ENCODE peak calls at places on chromosomes 6 and 20, in ten cellular contexts. One of them, this sample, is unnamed. For H3K4me1 and H3K36me3, the result is how much of the 10 kb centered on the place peaks cover.

GRCh38 chr6:137901454-137901853 is 34.4 kb downstream of the TNFAIP3 start:
- DNase-seq in neural progenitor cell: no peak
- DNase-seq in GM23338: no peak
- DNase-seq in neuronal stem cell: no peak
- DNase-seq in lower lobe of right lung: no peak
- DNase-seq in tibial nerve: no peak
- DNase-seq in cardiac muscle cell: no peak
- DNase-seq in SJCRH30: no peak
- DNase-seq in heart left ventricle: no peak
- DNase-seq in psoas muscle: no peak
- DNase-seq in this sample: no peak

GRCh38 chr6:137733353-137733746 is 133.7 kb upstream of the TNFAIP3 start:
- DNase-seq in neural progenitor cell: no peak
- DNase-seq in GM23338: no peak
- DNase-seq in neuronal stem cell: no peak
- DNase-seq in lower lobe of right lung: no peak
- DNase-seq in tibial nerve: no peak
- DNase-seq in cardiac muscle cell: no peak
- DNase-seq in SJCRH30: no peak
- DNase-seq in heart left ventricle: no peak
- DNase-seq in psoas muscle: no peak
- DNase-seq in this sample: no peak

GRCh38 chr6:149364558-149364957 is 35.5 kb upstream of the SUMO4 start:
- DNase-seq in neural progenitor cell: no peak
- DNase-seq in GM23338: no peak
- DNase-seq in neuronal stem cell: no peak
- DNase-seq in lower lobe of right lung: no peak
- DNase-seq in tibial nerve: no peak
- DNase-seq in cardiac muscle cell: peak
- DNase-seq in SJCRH30: no peak
- DNase-seq in heart left ventricle: no peak
- DNase-seq in psoas muscle: no peak
- DNase-seq in this sample: no peak

GRCh38 chr6:87102296-87102695 is 7.4 kb upstream of the CGA start:
- DNase-seq in neural progenitor cell: no peak
- DNase-seq in GM23338: no peak
- DNase-seq in neuronal stem cell: no peak
- DNase-seq in lower lobe of right lung: no peak
- DNase-seq in tibial nerve: no peak
- DNase-seq in cardiac muscle cell: no peak
- DNase-seq in SJCRH30: no peak
- DNase-seq in heart left ventricle: no peak
- DNase-seq in psoas muscle: no peak
- DNase-seq in this sample: no peak

GRCh38 chr6:48213076-48213788 is 102.2 kb upstream of the PTCHD4 start:
- DNase-seq in neural progenitor cell: no peak
- DNase-seq in GM23338: no peak
- DNase-seq in neuronal stem cell: no peak
- DNase-seq in lower lobe of right lung: no peak
- DNase-seq in tibial nerve: no peak
- DNase-seq in cardiac muscle cell: no peak
- DNase-seq in SJCRH30: no peak
- DNase-seq in heart left ventricle: no peak
- DNase-seq in psoas muscle: no peak
- DNase-seq in this sample: no peak

GRCh38 chr6:3455121-3455489 is 1.7 kb downstream of the SLC22A23 start:
- DNase-seq in neural progenitor cell: no peak
- DNase-seq in GM23338: no peak
- DNase-seq in neuronal stem cell: no peak
- DNase-seq in lower lobe of right lung: no peak
- DNase-seq in tibial nerve: no peak
- DNase-seq in cardiac muscle cell: no peak
- DNase-seq in SJCRH30: no peak
- DNase-seq in heart left ventricle: no peak
- DNase-seq in psoas muscle: no peak
- DNase-seq in this sample: no peak

GRCh38 chr20:57025261-57025660 is 241.2 kb downstream of the BMP7 start:
- DNase-seq in neural progenitor cell: no peak
- DNase-seq in GM23338: no peak
- DNase-seq in neuronal stem cell: no peak
- DNase-seq in lower lobe of right lung: no peak
- DNase-seq in tibial nerve: no peak
- DNase-seq in cardiac muscle cell: no peak
- DNase-seq in SJCRH30: no peak
- DNase-seq in heart left ventricle: no peak
- DNase-seq in psoas muscle: no peak
- DNase-seq in this sample: no peak

GRCh38 chr6:145743325-145743724 is 8.0 kb upstream of the EPM2A start:
- DNase-seq in neural progenitor cell: no peak
- DNase-seq in GM23338: no peak
- DNase-seq in neuronal stem cell: no peak
- DNase-seq in lower lobe of right lung: no peak
- DNase-seq in tibial nerve: no peak
- DNase-seq in cardiac muscle cell: no peak
- DNase-seq in SJCRH30: no peak
- DNase-seq in heart left ventricle: no peak
- DNase-seq in psoas muscle: no peak
- DNase-seq in this sample: no peak

GRCh38 chr6:41546475-41546865 is 289 bp downstream of the FOXP4 start:
- DNase-seq in neural progenitor cell: no peak
- DNase-seq in GM23338: peak
- DNase-seq in neuronal stem cell: no peak
- DNase-seq in lower lobe of right lung: no peak
- DNase-seq in tibial nerve: no peak
- DNase-seq in cardiac muscle cell: no peak
- DNase-seq in SJCRH30: no peak
- DNase-seq in heart left ventricle: no peak
- DNase-seq in psoas muscle: no peak
- DNase-seq in this sample: no peak

GRCh38 chr20:6122111-6122872 is 538 bp downstream of the FERMT1 start:
- DNase-seq in neural progenitor cell: peak
- DNase-seq in GM23338: peak
- DNase-seq in neuronal stem cell: no peak
- DNase-seq in lower lobe of right lung: no peak
- DNase-seq in tibial nerve: no peak
- DNase-seq in cardiac muscle cell: peak
- DNase-seq in SJCRH30: no peak
- DNase-seq in heart left ventricle: no peak
- DNase-seq in psoas muscle: no peak
- DNase-seq in this sample: no peak

GRCh38 chr6:39855356-39855995 is 63.3 kb downstream of the DAAM2 start:
- DNase-seq in neural progenitor cell: no peak
- DNase-seq in GM23338: no peak
- DNase-seq in neuronal stem cell: no peak
- DNase-seq in lower lobe of right lung: no peak
- DNase-seq in tibial nerve: no peak
- DNase-seq in cardiac muscle cell: no peak
- DNase-seq in SJCRH30: no peak
- DNase-seq in heart left ventricle: no peak
- DNase-seq in psoas muscle: no peak
- DNase-seq in this sample: no peak

GRCh38 chr6:149680490-149680889 is 32.0 kb upstream of the KATNA1 start:
- DNase-seq in neural progenitor cell: no peak
- DNase-seq in GM23338: no peak
- DNase-seq in neuronal stem cell: no peak
- DNase-seq in lower lobe of right lung: no peak
- DNase-seq in tibial nerve: no peak
- DNase-seq in cardiac muscle cell: no peak
- DNase-seq in SJCRH30: no peak
- DNase-seq in heart left ventricle: no peak
- DNase-seq in psoas muscle: no peak
- DNase-seq in this sample: no peak

GRCh38 chr20:48716086-48716485 is 111.7 kb downstream of the PREX1 start:
- DNase-seq in neural progenitor cell: no peak
- DNase-seq in GM23338: no peak
- DNase-seq in neuronal stem cell: no peak
- DNase-seq in lower lobe of right lung: no peak
- DNase-seq in tibial nerve: no peak
- DNase-seq in cardiac muscle cell: no peak
- DNase-seq in SJCRH30: no peak
- DNase-seq in heart left ventricle: no peak
- DNase-seq in psoas muscle: no peak
- DNase-seq in this sample: no peak

GRCh38 chr6:7216941-7217621 is 95.9 kb downstream of the SSR1 start:
- DNase-seq in neural progenitor cell: peak
- DNase-seq in GM23338: peak
- DNase-seq in neuronal stem cell: peak
- DNase-seq in lower lobe of right lung: peak
- DNase-seq in tibial nerve: no peak
- DNase-seq in cardiac muscle cell: no peak
- DNase-seq in SJCRH30: peak
- DNase-seq in heart left ventricle: no peak
- DNase-seq in psoas muscle: peak
- DNase-seq in this sample: no peak

GRCh38 chr20:36786663-36787062 is 13.1 kb upstream of the DSN1 start:
- DNase-seq in neural progenitor cell: no peak
- DNase-seq in GM23338: no peak
- DNase-seq in neuronal stem cell: no peak
- DNase-seq in lower lobe of right lung: no peak
- DNase-seq in tibial nerve: no peak
- DNase-seq in cardiac muscle cell: no peak
- DNase-seq in SJCRH30: no peak
- DNase-seq in heart left ventricle: no peak
- DNase-seq in psoas muscle: no peak
- DNase-seq in this sample: no peak

GRCh38 chr6:136582702-136583471 is 32.7 kb upstream of the MAP7 start:
- DNase-seq in neural progenitor cell: no peak
- DNase-seq in GM23338: peak
- DNase-seq in neuronal stem cell: no peak
- DNase-seq in lower lobe of right lung: no peak
- DNase-seq in tibial nerve: no peak
- DNase-seq in cardiac muscle cell: peak
- DNase-seq in SJCRH30: no peak
- DNase-seq in heart left ventricle: no peak
- DNase-seq in psoas muscle: no peak
- DNase-seq in this sample: no peak

GRCh38 chr6:132867055-132867454 is 52.7 kb downstream of the RPS12 start:
- DNase-seq in neural progenitor cell: peak
- DNase-seq in GM23338: peak
- DNase-seq in neuronal stem cell: no peak
- DNase-seq in lower lobe of right lung: no peak
- DNase-seq in tibial nerve: no peak
- DNase-seq in cardiac muscle cell: peak
- DNase-seq in SJCRH30: no peak
- DNase-seq in heart left ventricle: no peak
- DNase-seq in psoas muscle: no peak
- DNase-seq in this sample: no peak

GRCh38 chr6:166257911-166258318 is 50.3 kb downstream of the PRR18 start:
- DNase-seq in neural progenitor cell: no peak
- DNase-seq in GM23338: no peak
- DNase-seq in neuronal stem cell: no peak
- DNase-seq in lower lobe of right lung: no peak
- DNase-seq in tibial nerve: no peak
- DNase-seq in cardiac muscle cell: no peak
- DNase-seq in SJCRH30: no peak
- DNase-seq in heart left ventricle: no peak
- DNase-seq in psoas muscle: no peak
- DNase-seq in this sample: no peak

GRCh38 chr6:138493413-138493812 is 5.9 kb downstream of the NHSL1 start:
- DNase-seq in neural progenitor cell: peak
- DNase-seq in GM23338: peak
- DNase-seq in neuronal stem cell: no peak
- DNase-seq in lower lobe of right lung: no peak
- DNase-seq in tibial nerve: no peak
- DNase-seq in cardiac muscle cell: peak
- DNase-seq in SJCRH30: no peak
- DNase-seq in heart left ventricle: no peak
- DNase-seq in psoas muscle: no peak
- DNase-seq in this sample: no peak

GRCh38 chr20:3763691-3764601 is 3.6 kb downstream of the ADISSP start:
- DNase-seq in neural progenitor cell: no peak
- DNase-seq in GM23338: no peak
- DNase-seq in neuronal stem cell: no peak
- DNase-seq in lower lobe of right lung: peak
- DNase-seq in tibial nerve: no peak
- DNase-seq in cardiac muscle cell: no peak
- DNase-seq in SJCRH30: no peak
- DNase-seq in heart left ventricle: peak
- DNase-seq in psoas muscle: no peak
- DNase-seq in this sample: no peak
- H3K4me1 ChIP-seq in neural progenitor cell: under half
- H3K4me1 ChIP-seq in GM23338: under half
- H3K4me1 ChIP-seq in neuronal stem cell: under half
- H3K4me1 ChIP-seq in lower lobe of right lung: under half
- H3K4me1 ChIP-seq in tibial nerve: half or more
- H3K4me1 ChIP-seq in cardiac muscle cell: under half
- H3K4me1 ChIP-seq in SJCRH30: under half
- H3K4me1 ChIP-seq in heart left ventricle: under half
- H3K4me1 ChIP-seq in psoas muscle: under half
- H3K4me1 ChIP-seq in this sample: under half

GRCh38 chr20:34541264-34541901 is 17.1 kb upstream of the MAP1LC3A start:
- DNase-seq in neural progenitor cell: no peak
- DNase-seq in GM23338: no peak
- DNase-seq in neuronal stem cell: no peak
- DNase-seq in lower lobe of right lung: no peak
- DNase-seq in tibial nerve: no peak
- DNase-seq in cardiac muscle cell: no peak
- DNase-seq in SJCRH30: no peak
- DNase-seq in heart left ventricle: no peak
- DNase-seq in psoas muscle: no peak
- DNase-seq in this sample: no peak
- H3K36me3 ChIP-seq in neural progenitor cell: under half
- H3K36me3 ChIP-seq in GM23338: under half
- H3K36me3 ChIP-seq in neuronal stem cell: half or more
- H3K36me3 ChIP-seq in lower lobe of right lung: half or more
- H3K36me3 ChIP-seq in tibial nerve: under half
- H3K36me3 ChIP-seq in cardiac muscle cell: under half
- H3K36me3 ChIP-seq in SJCRH30: under half
- H3K36me3 ChIP-seq in heart left ventricle: half or more
- H3K36me3 ChIP-seq in psoas muscle: under half
- H3K36me3 ChIP-seq in this sample: half or more

GRCh38 chr6:31963921-31964320 is 4.9 kb downstream of the SKIC2 start:
- DNase-seq in neural progenitor cell: no peak
- DNase-seq in GM23338: no peak
- DNase-seq in neuronal stem cell: no peak
- DNase-seq in lower lobe of right lung: no peak
- DNase-seq in tibial nerve: no peak
- DNase-seq in cardiac muscle cell: no peak
- DNase-seq in SJCRH30: no peak
- DNase-seq in heart left ventricle: no peak
- DNase-seq in psoas muscle: no peak
- DNase-seq in this sample: no peak
- H3K4me1 ChIP-seq in neural progenitor cell: under half
- H3K4me1 ChIP-seq in GM23338: under half
- H3K4me1 ChIP-seq in neuronal stem cell: under half
- H3K4me1 ChIP-seq in lower lobe of right lung: under half
- H3K4me1 ChIP-seq in tibial nerve: under half
- H3K4me1 ChIP-seq in cardiac muscle cell: under half
- H3K4me1 ChIP-seq in SJCRH30: under half
- H3K4me1 ChIP-seq in heart left ventricle: under half
- H3K4me1 ChIP-seq in psoas muscle: under half
- H3K4me1 ChIP-seq in this sample: under half

DNA sequence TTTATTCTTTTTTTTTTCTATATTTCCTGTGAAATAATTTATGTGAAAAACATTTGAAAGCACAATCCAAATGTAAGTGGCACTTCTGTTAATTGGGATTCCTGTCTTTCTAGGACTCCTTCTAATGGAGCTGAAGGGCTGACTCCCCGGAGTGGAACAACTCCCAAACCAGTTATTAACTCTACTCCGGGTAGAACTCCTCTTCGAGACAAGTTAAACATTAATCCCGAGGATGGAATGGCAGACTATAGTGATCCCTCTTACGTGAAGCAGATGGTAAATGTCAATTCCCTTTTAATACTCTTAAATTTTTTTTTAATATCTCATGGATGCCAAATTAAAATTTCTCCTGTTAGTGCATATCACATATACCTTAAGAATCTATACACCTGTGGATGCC is 35.0 kb downstream of the CDC5L start:
- DNase-seq in neural progenitor cell: no peak
- DNase-seq in GM23338: no peak
- DNase-seq in neuronal stem cell: no peak
- DNase-seq in lower lobe of right lung: no peak
- DNase-seq in tibial nerve: no peak
- DNase-seq in cardiac muscle cell: no peak
- DNase-seq in SJCRH30: no peak
- DNase-seq in heart left ventricle: no peak
- DNase-seq in psoas muscle: no peak
- DNase-seq in this sample: no peak
- H3K36me3 ChIP-seq in neural progenitor cell: under half
- H3K36me3 ChIP-seq in GM23338: half or more
- H3K36me3 ChIP-seq in neuronal stem cell: half or more
- H3K36me3 ChIP-seq in lower lobe of right lung: half or more
- H3K36me3 ChIP-seq in tibial nerve: under half
- H3K36me3 ChIP-seq in cardiac muscle cell: half or more
- H3K36me3 ChIP-seq in SJCRH30: half or more
- H3K36me3 ChIP-seq in heart left ventricle: half or more
- H3K36me3 ChIP-seq in psoas muscle: under half
- H3K36me3 ChIP-seq in this sample: half or more